ENCODE peak calls at places on chromosomes 12 and 14, in seven cellular contexts. H is lower lobe of right lung, V is breast epithelium, E is GM06990, L is HFFc6, R is BE2C, B is sigmoid colon. C is an unnamed sample.
A peak's percentile ranks its signal among the peaks of the same experiment; 100 is the strongest.

GRCh38 chr14:68165274-68165843 is 345.8 kb downstream of the RAD51B start:
- DNase-seq in H (no peak), V (no peak), E (no peak), L (no peak), R (no peak), B (no peak), C (no peak)

GRCh38 chr14:72782817-72783216 is 111.1 kb downstream of the DPF3 start:
- DNase-seq in H (no peak), V (no peak), E (no peak), L (no peak), R (no peak), B (no peak), C (no peak)

GRCh38 chr12:76275511-76276093 is 72.6 kb downstream of the BBS10 start:
- DNase-seq in H (no peak), V (no peak), E (no peak), L (no peak), R (no peak), B (no peak), C (no peak)

GRCh38 chr12:122835693-122836026 is 403 bp downstream of the HIP1R start:
- DNase-seq in H (peak; percentile 58), V (no peak), E (no peak), L (no peak), R (no peak), B (no peak), C (no peak)

GRCh38 chr12:124334266-124334665 is 39.4 kb downstream of the RFLNA start:
- DNase-seq in H (no peak), V (no peak), E (no peak), L (no peak), R (no peak), B (no peak), C (no peak)

GRCh38 chr12:28367993-28368392 is 177.7 kb downstream of the CCDC91 start:
- DNase-seq in H (no peak), V (no peak), E (no peak), L (no peak), R (no peak), B (no peak), C (no peak)

GRCh38 chr12:130163461-130164215 is 1.4 kb downstream of the FZD10 start:
- DNase-seq in H (no peak), V (no peak), E (no peak), L (no peak), R (no peak), B (no peak), C (no peak)

GRCh38 chr12:31259136-31259881 is 66.6 kb downstream of the SINHCAF start:
- DNase-seq in H (no peak), V (no peak), E (no peak), L (no peak), R (no peak), B (no peak), C (no peak)

GRCh38 chr12:19896534-19896933 is 457.2 kb downstream of the AEBP2 start:
- DNase-seq in H (no peak), V (no peak), E (no peak), L (no peak), R (no peak), B (no peak), C (no peak)

DNA sequence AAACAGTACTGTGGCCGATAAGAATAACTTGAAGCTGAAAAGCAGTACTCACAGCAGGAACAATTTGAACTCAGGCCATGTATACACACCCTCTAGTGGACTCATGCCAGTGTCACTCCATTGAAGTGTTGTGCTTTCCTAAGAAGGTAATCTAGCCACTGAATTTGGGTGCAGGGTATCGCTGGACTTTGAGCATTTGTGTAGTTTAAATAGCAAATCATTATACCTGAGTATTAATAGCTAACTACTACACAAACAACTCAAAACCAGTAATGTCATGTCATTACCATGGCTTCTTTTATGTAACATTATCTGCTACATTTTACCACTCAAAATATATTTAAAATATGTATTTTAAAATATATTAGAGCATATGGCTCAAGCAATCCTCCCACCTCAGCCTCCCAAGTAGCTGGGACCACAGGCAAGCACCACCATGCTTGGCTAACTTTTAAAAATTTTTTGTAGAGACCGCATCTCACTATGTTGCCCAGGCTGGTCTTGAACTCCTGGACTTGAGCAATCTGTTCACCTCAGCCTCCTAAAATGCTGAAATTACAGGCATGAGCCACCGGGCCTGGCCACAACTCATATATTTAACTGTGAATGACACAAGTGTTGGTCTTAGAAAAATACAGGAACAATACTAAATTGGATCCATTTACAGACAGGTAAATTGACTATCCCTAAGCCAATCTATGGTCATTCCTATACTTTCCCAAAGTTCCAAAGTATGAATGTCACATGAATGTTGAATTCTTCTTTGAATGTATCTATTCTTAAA is 25.6 kb upstream of the ARID4A start:
- DNase-seq in H (no peak), V (no peak), E (no peak), L (peak; percentile 37), R (no peak), B (no peak), C (no peak)
- TF ChIP-seq CTCF in H (no peak), V (no peak), E (peak; percentile 33), L (peak; percentile 53), R (peak; percentile 40), B (no peak), C (no peak)

GRCh38 chr12:40760821-40761220 is 68.6 kb downstream of the CNTN1 start:
- DNase-seq in H (no peak), V (no peak), E (no peak), L (no peak), R (no peak), B (no peak), C (no peak)

DNA sequence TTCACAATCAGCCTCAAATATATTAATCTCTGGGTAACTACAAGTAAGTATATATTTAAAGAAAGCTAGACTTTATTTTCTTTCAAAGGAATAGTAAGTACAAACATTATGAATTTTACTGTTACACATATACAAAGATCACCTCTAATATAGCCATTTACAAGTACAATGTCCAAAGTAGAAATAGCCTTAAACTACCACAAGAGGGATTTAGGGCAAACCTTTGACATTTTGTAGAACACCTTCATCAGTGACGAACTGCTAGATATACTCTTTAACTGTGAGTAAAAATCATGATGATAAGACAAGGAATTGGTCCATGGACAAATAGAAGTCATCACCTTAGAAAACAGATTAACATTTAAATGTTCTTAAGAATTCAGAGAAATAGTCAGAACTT is 69.8 kb downstream of the CNTN1 start:
- DNase-seq in H (no peak), V (no peak), E (no peak), L (no peak), R (no peak), B (no peak), C (no peak)
- TF ChIP-seq CTCF in H (no peak), V (no peak), E (peak; percentile 28), L (no peak), R (peak; percentile 29), B (no peak), C (no peak)

DNA sequence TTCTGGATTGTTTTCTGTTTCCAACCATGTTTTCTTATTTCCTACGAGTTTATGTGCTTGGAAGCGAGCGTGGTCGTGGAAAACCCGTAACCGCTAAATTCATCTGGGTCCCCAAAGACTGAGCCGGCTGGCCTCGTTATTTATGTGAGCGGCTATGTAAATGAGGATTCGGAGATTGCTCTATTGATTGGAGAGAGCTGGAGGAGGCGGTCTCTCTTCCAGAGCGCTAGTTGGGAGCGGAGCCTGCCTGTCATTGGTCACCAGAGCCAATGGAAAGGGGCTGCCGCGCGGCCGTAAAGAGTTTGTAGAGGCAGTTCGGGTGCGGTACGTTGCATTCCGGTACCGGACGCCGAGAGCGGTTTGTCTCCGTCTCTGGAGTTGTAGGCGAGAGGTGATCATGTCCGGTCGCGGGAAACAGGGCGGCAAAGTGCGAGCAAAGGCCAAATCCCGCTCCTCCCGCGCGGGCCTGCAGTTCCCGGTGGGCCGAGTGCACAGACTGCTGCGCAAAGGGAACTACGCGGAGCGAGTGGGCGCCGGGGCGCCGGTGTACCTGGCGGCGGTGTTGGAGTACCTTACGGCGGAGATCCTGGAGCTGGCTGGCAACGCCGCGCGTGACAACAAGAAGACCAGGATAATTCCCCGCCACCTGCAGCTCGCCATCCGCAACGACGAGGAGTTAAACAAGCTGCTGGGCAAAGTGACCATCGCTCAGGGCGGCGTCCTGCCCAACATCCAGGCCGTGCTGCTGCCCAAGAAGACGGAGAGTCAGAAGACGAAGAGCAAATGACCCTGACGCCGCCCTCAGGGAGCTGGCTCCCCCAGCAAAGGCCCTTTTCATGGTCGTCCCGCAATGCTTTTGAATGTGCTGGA is 29.0 kb downstream of the WBP11 start:
- DNase-seq in H (peak; percentile 96), V (peak; percentile 98), E (peak; percentile 88), L (peak; percentile 96), R (peak; percentile 92), B (peak; percentile 99), C (peak; percentile 92)
- TF ChIP-seq CTCF in H (no peak), V (peak; percentile 11), E (no peak), L (peak; percentile 18), R (no peak), B (peak; percentile 20), C (no peak)

DNA sequence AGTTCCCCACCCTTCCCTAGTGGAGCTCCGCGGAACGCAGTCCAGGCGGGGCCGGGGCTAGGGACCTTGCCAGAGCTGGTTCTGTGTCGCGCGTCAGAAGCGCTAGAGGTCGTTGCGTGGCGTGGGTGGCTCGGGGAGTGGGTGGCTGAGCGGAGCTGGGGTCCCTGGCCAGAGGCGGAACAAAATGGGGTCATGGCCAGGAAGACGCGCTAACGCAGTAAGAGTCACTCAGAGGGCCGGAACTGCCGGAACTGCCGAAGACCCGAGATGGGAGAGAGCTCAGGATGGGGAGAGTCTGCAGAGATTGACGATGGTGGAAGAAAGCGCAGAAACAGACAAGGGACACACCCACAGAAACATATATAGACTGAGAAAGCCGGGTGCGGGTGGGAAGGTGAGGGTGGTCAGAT is 4.8 kb downstream of the DGKA start:
- DNase-seq in H (peak; percentile 47), V (no peak), E (no peak), L (no peak), R (no peak), B (peak; percentile 78), C (no peak)
- TF ChIP-seq CTCF in H (peak; percentile 6), V (no peak), E (no peak), L (no peak), R (no peak), B (no peak), C (no peak)

DNA sequence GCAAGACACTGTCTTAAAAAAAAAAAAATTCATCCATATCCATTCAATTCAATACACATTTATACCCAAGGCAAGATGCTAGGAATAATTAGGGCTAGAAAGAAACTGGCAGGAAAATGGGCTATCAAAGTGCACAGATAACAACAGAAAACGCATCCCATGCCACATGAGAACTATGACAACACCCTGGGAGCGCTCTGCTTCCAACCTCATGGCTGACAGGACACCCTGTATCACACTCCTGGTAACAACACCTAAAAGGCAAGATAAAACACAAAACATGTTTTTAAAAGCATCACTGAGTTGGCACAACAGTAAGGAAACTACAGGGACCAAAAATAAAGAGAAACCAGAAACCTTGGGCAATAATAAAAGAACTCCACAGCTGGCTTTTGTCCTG is 54.9 kb downstream of the ZFYVE21 start:
- DNase-seq in H (no peak), V (no peak), E (no peak), L (no peak), R (no peak), B (no peak), C (no peak)
- TF ChIP-seq CTCF in H (no peak), V (no peak), E (no peak), L (no peak), R (no peak), B (no peak), C (no peak)